ENCODE peak calls at places on chromosome 1, in four cellular contexts. One of them, this sample, is unnamed.

GRCh38 chr1:27832762-27833161 is 2.2 kb downstream of the PPP1R8 start:
- DNase-seq in naive thymus-derived CD8-positive, alpha-beta T cell: no peak
- DNase-seq in activated naive CD4-positive, alpha-beta T cell: no peak
- DNase-seq in LoVo: no peak
- DNase-seq in this sample: no peak

GRCh38 chr1:185215911-185216310 is 58.9 kb downstream of the SWT1 start:
- DNase-seq in naive thymus-derived CD8-positive, alpha-beta T cell: no peak
- DNase-seq in activated naive CD4-positive, alpha-beta T cell: no peak
- DNase-seq in LoVo: no peak
- DNase-seq in this sample: no peak

GRCh38 chr1:169486281-169486904 is 649 bp upstream of the SLC19A2 start:
- DNase-seq in naive thymus-derived CD8-positive, alpha-beta T cell: no peak
- DNase-seq in LoVo: no peak
- DNase-seq in activated naive CD4-positive, alpha-beta T cell: no peak
- DNase-seq in this sample: no peak

GRCh38 chr1:211581521-211581920 is 2.6 kb upstream of the SLC30A1 start:
- DNase-seq in naive thymus-derived CD8-positive, alpha-beta T cell: no peak
- DNase-seq in activated naive CD4-positive, alpha-beta T cell: no peak
- DNase-seq in LoVo: no peak
- DNase-seq in this sample: no peak

GRCh38 chr1:173491508-173491907 is 14.4 kb downstream of the PRDX6 start:
- DNase-seq in naive thymus-derived CD8-positive, alpha-beta T cell: no peak
- DNase-seq in LoVo: no peak
- DNase-seq in activated naive CD4-positive, alpha-beta T cell: no peak
- DNase-seq in this sample: no peak

GRCh38 chr1:101178341-101178687 is 58.5 kb upstream of the S1PR1 start:
- DNase-seq in activated naive CD4-positive, alpha-beta T cell: no peak
- DNase-seq in LoVo: no peak
- DNase-seq in naive thymus-derived CD8-positive, alpha-beta T cell: no peak
- DNase-seq in this sample: no peak

GRCh38 chr1:35894183-35894582 is 11.2 kb downstream of the AGO1 start:
- DNase-seq in LoVo: no peak
- DNase-seq in naive thymus-derived CD8-positive, alpha-beta T cell: no peak
- DNase-seq in activated naive CD4-positive, alpha-beta T cell: no peak
- DNase-seq in this sample: no peak

GRCh38 chr1:42952353-42953001 is 6.2 kb downstream of the SLC2A1 start:
- DNase-seq in naive thymus-derived CD8-positive, alpha-beta T cell: peak
- DNase-seq in activated naive CD4-positive, alpha-beta T cell: no peak
- DNase-seq in LoVo: no peak
- DNase-seq in this sample: no peak

This sample was measured in Calu3.